ENCODE peak calls at places on chromosomes 5 and 9, in seven cellular contexts. V, S, Z, L, Q, U and Y are unnamed samples.

GRCh38 chr9:104774831-104775573 is 11.1 kb downstream of the NIPSNAP3B start:
- DNase-seq in V (no peak), S (no peak), Z (no peak), L (no peak), Q (no peak), U (no peak), Y (no peak)

GRCh38 chr5:43631182-43631910 is 28.4 kb downstream of the NNT start:
- DNase-seq in V (peak; percentile 89), S (peak; percentile 32), Z (peak; percentile 91), L (peak; percentile 65), Q (peak; percentile 87), U (peak; percentile 48), Y (peak; percentile 61)

GRCh38 chr9:37408933-37409710 is 13.4 kb upstream of the GRHPR start:
- DNase-seq in V (no peak), S (no peak), Z (no peak), L (no peak), Q (no peak), U (peak; percentile 15), Y (no peak)

GRCh38 chr5:14357861-14358260 is 214.7 kb downstream of the TRIO start:
- DNase-seq in V (no peak), S (no peak), Z (no peak), L (no peak), Q (no peak), U (no peak), Y (peak; percentile 41)

GRCh38 chr9:134722120-134722701 is 80.6 kb downstream of the COL5A1 start:
- DNase-seq in V (no peak), S (no peak), Z (no peak), L (no peak), Q (no peak), U (no peak), Y (no peak)

GRCh38 chr5:131488463-131488862 is 146.6 kb downstream of the RAPGEF6 start:
- DNase-seq in V (peak; percentile 17), S (no peak), Z (peak; percentile 8), L (no peak), Q (no peak), U (no peak), Y (no peak)

GRCh38 chr5:102561894-102562760 is 63.3 kb upstream of the SLCO6A1 start:
- DNase-seq in V (peak; percentile 8), S (no peak), Z (peak; percentile 53), L (no peak), Q (peak; percentile 72), U (peak; percentile 18), Y (peak; percentile 74)

GRCh38 chr9:108787664-108788048 is 68.1 kb downstream of the ACTL7B start:
- DNase-seq in V (no peak), S (no peak), Z (no peak), L (no peak), Q (no peak), U (no peak), Y (no peak)

GRCh38 chr5:1542755-1543154 is 19.0 kb upstream of the LPCAT1 start:
- DNase-seq in V (peak; percentile 60), S (peak; percentile 91), Z (no peak), L (peak; percentile 32), Q (no peak), U (peak; percentile 83), Y (no peak)

GRCh38 chr5:113223831-113224604 is 210.8 kb downstream of the TSSK1B start:
- DNase-seq in V (no peak), S (no peak), Z (no peak), L (no peak), Q (no peak), U (no peak), Y (no peak)

GRCh38 chr9:129287595-129288305 is 109.7 kb upstream of the IER5L start:
- DNase-seq in V (no peak), S (no peak), Z (no peak), L (no peak), Q (no peak), U (no peak), Y (no peak)

GRCh38 chr5:178483620-178484019 is 106.6 kb downstream of the COL23A1 start:
- DNase-seq in V (no peak), S (peak; percentile 76), Z (no peak), L (no peak), Q (no peak), U (no peak), Y (no peak)

GRCh38 chr5:73780297-73781080 is 154.5 kb downstream of the ARHGEF28 start:
- DNase-seq in V (no peak), S (peak; percentile 24), Z (peak; percentile 52), L (no peak), Q (no peak), U (no peak), Y (peak; percentile 61)

GRCh38 chr9:6833518-6834192 is 75.9 kb downstream of the KDM4C start:
- DNase-seq in V (peak; percentile 48), S (no peak), Z (peak; percentile 53), L (no peak), Q (no peak), U (no peak), Y (no peak)

GRCh38 chr9:1049641-1050040 is 516 bp upstream of the DMRT2 start:
- DNase-seq in V (no peak), S (no peak), Z (no peak), L (no peak), Q (no peak), U (no peak), Y (no peak)

GRCh38 chr5:127053049-127053448 is 20.3 kb downstream of the C5orf63 start:
- DNase-seq in V (no peak), S (no peak), Z (no peak), L (no peak), Q (no peak), U (no peak), Y (no peak)

GRCh38 chr5:40675396-40676133 is 4.2 kb upstream of the PTGER4 start:
- DNase-seq in V (no peak), S (no peak), Z (no peak), L (no peak), Q (no peak), U (no peak), Y (no peak)

GRCh38 chr5:75306746-75307145 is 30.3 kb upstream of the HMGCR start:
- DNase-seq in V (no peak), S (no peak), Z (peak; percentile 42), L (no peak), Q (no peak), U (no peak), Y (no peak)

GRCh38 chr5:55986931-55987330 is 7.8 kb downstream of the IL6ST start:
- DNase-seq in V (no peak), S (no peak), Z (peak; percentile 13), L (no peak), Q (no peak), U (no peak), Y (no peak)

GRCh38 chr5:55989860-55990259 is 4.9 kb downstream of the IL6ST start:
- DNase-seq in V (no peak), S (no peak), Z (peak; percentile 14), L (no peak), Q (no peak), U (no peak), Y (no peak)

GRCh38 chr5:55991768-55992486 is 2.8 kb downstream of the IL6ST start:
- DNase-seq in V (no peak), S (no peak), Z (peak; percentile 39), L (no peak), Q (no peak), U (no peak), Y (no peak)

GRCh38 chr5:55985181-55985580 is 9.6 kb downstream of the IL6ST start:
- DNase-seq in V (no peak), S (no peak), Z (no peak), L (no peak), Q (no peak), U (no peak), Y (no peak)

GRCh38 chr5:55988979-55989612 is 5.7 kb downstream of the IL6ST start:
- DNase-seq in V (no peak), S (no peak), Z (no peak), L (no peak), Q (no peak), U (no peak), Y (no peak)
- H3K4me3 ChIP-seq in V (no peak overlapping the region), S (no peak overlapping the region), Z (no peak overlapping the region), L (no peak overlapping the region), Q (no peak overlapping the region), U (no peak overlapping the region), Y (no peak overlapping the region)

DNA sequence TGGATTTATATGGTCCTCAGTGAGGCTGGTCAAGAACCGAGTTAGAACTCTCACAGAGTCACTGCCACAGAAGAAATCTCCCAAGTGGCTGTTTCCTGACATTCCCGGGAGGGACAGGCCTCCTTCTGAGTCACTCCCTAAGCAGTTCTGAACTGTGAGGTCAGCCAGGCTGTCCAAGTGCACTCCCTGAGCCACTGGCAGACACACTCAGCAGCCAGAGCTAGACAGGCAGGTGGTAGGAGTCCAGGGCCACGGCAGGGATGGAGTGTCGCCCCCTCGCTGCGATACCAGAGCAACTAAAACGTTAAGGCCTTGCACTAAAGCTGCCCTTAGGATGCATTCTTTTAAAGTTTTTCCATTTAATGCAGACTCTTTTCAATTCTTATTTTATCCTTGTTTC is 3.4 kb downstream of the IL4 start:
- DNase-seq in V (peak; percentile 82), S (peak; percentile 92), Z (peak; percentile 77), L (peak; percentile 39), Q (no peak), U (peak; percentile 87), Y (peak; percentile 45)
- TF ChIP-seq CTCF in V (peak; percentile 40), S (peak; percentile 30), Z (peak; percentile 60), L (peak; percentile 29), Q (no peak), U (peak; percentile 74), Y (no peak)

DNA sequence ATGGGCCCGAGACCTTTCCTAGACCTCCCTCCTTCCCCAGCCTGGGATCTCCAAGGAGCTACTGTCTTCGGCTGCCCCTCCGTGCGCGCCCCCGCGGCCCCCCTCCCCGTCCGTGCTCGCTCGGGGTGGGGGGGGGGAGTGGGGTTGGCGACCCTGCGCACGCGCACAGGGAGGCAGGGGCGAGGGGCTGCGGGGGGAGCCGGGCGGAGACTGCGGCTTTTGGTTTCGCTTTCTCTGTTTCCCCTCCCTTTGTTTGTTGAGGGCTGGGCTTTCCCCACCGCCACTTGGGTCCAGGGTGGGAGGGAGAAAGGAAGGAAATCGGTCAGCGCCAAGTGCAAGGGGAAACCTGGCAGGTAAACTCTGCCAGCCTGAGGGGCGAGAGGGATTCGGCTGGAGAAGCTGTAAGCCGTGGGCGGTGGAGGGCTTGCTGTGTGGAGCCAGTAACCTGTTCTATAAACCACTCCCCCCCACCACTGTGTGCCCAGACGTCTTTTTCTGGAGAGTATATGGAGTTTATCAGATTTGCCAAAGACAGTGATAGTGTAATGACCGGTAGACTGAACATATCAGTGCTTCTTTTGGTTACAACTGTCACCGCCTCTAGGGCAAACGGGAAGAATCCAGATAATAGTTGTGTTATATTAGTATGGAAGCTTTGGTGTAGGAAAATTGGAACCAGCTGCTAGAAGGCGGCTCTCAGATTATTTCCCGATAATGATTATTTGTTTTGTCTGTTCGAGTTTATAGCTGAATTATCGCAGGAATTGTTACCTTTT is 687 bp downstream of the DNAJA1 start:
- DNase-seq in V (peak; percentile 49), S (peak; percentile 81), Z (peak; percentile 54), L (peak; percentile 27), Q (peak; percentile 61), U (peak; percentile 50), Y (peak; percentile 69)
- H3K4me3 ChIP-seq in V (peak overlapping the region; percentile 66), S (peak overlapping the region; percentile 76), Z (peak overlapping the region; percentile 100), L (peak overlapping the region; percentile 99), Q (peak overlapping the region; percentile 94), U (peak overlapping the region; percentile 93), Y (peak overlapping the region; percentile 97)

GRCh38 chr9:85258823-85259370 is 482.9 kb downstream of the AGTPBP1 start:
- DNase-seq in V (peak; percentile 17), S (peak; percentile 25), Z (peak; percentile 23), L (peak; percentile 64), Q (peak; percentile 61), U (peak; percentile 17), Y (peak; percentile 63)
- TF ChIP-seq CTCF in V (peak; percentile 27), S (peak; percentile 53), Z (peak; percentile 31), L (peak; percentile 89), Q (peak; percentile 63), U (peak; percentile 55), Y (peak; percentile 72)